ENCODE peak calls at places on chromosome 9, in seven cellular contexts. M is AG10803; L is CD4-positive, alpha-beta memory T cell; W is BE2C; B is GM23338; Z is fibroblast of mammary gland; G is heart right ventricle. C is an unnamed sample.

GRCh38 chr9:78930281-78930680 is 633.4 kb downstream of the PSAT1 start:
- DNase-seq in M (no peak), L (no peak), W (no peak), B (no peak), Z (no peak), G (no peak), C (no peak)

GRCh38 chr9:29514336-29514735 is 1941.1 kb upstream of the C9orf72 start:
- DNase-seq in M (no peak), L (no peak), W (no peak), B (peak; percentile 54), Z (peak; percentile 7), G (no peak), C (no peak)

GRCh38 chr9:125988479-125989050 is 241.4 kb downstream of the PBX3 start:
- DNase-seq in M (no peak), L (no peak), W (no peak), B (no peak), Z (no peak), G (no peak), C (no peak)

GRCh38 chr9:78892769-78893168 is 595.8 kb downstream of the PSAT1 start:
- DNase-seq in M (no peak), L (no peak), W (no peak), B (no peak), Z (no peak), G (no peak), C (no peak)

GRCh38 chr9:111983484-111983908 is 86.9 kb downstream of the UGCG start:
- DNase-seq in M (no peak), L (no peak), W (no peak), B (no peak), Z (no peak), G (no peak), C (no peak)

GRCh38 chr9:133761641-133762248 is 23.6 kb upstream of the SARDH start:
- DNase-seq in M (no peak), L (no peak), W (peak; percentile 2), B (no peak), Z (no peak), G (no peak), C (no peak)

GRCh38 chr9:132025766-132026165 is 53.9 kb downstream of the MED27 start:
- DNase-seq in M (no peak), L (no peak), W (no peak), B (no peak), Z (no peak), G (no peak), C (no peak)

GRCh38 chr9:71781391-71781790 is 13.1 kb upstream of the CEMIP2 start:
- DNase-seq in M (no peak), L (no peak), W (no peak), B (no peak), Z (no peak), G (no peak), C (no peak)

GRCh38 chr9:33797837-33798236 is 2.5 kb downstream of the PRSS3 start:
- DNase-seq in M (no peak), L (no peak), W (no peak), B (no peak), Z (no peak), G (no peak), C (no peak)

GRCh38 chr9:77013186-77013931 is 6.1 kb upstream of the FOXB2 start:
- DNase-seq in M (no peak), L (no peak), W (no peak), B (no peak), Z (no peak), G (no peak), C (no peak)

GRCh38 chr9:114282926-114283325 is 40.0 kb upstream of the ORM1 start:
- DNase-seq in M (peak; percentile 95), L (no peak), W (peak; percentile 62), B (no peak), Z (peak; percentile 93), G (no peak), C (peak; percentile 59)

GRCh38 chr9:32304495-32304894 is 79.9 kb upstream of the ACO1 start:
- DNase-seq in M (no peak), L (no peak), W (no peak), B (no peak), Z (no peak), G (no peak), C (no peak)

GRCh38 chr9:89312154-89312616 is 1.2 kb downstream of the CKS2 start:
- DNase-seq in M (no peak), L (no peak), W (no peak), B (peak; percentile 46), Z (no peak), G (no peak), C (no peak)

GRCh38 chr9:138010274-138010800 is 132.8 kb downstream of the CACNA1B start:
- DNase-seq in M (no peak), L (no peak), W (no peak), B (no peak), Z (no peak), G (no peak), C (no peak)

GRCh38 chr9:89097219-89097618 is 81.4 kb downstream of the SHC3 start:
- DNase-seq in M (no peak), L (no peak), W (no peak), B (no peak), Z (no peak), G (no peak), C (no peak)

GRCh38 chr9:121286973-121287721 is 19.2 kb downstream of the GSN start:
- DNase-seq in M (peak; percentile 90), L (no peak), W (peak; percentile 55), B (peak; percentile 96), Z (peak; percentile 96), G (peak; percentile 76), C (peak; percentile 86)

GRCh38 chr9:118059520-118060278 is 355.5 kb downstream of the TLR4 start:
- DNase-seq in M (peak; percentile 3), L (no peak), W (no peak), B (peak; percentile 77), Z (peak; percentile 15), G (no peak), C (peak; percentile 16)

GRCh38 chr9:33619666-33620404 is 95.8 kb downstream of the ANKRD18B start:
- DNase-seq in M (peak; percentile 83), L (no peak), W (no peak), B (peak; percentile 54), Z (peak; percentile 85), G (no peak), C (peak; percentile 19)

GRCh38 chr9:137478613-137479314 is 19.6 kb upstream of the NSMF start:
- DNase-seq in M (peak; percentile 34), L (no peak), W (peak; percentile 71), B (peak; percentile 66), Z (no peak), G (no peak), C (no peak)

GRCh38 chr9:13444272-13444608 is 164.7 kb upstream of the MPDZ start:
- DNase-seq in M (no peak), L (no peak), W (no peak), B (no peak), Z (no peak), G (no peak), C (no peak)

GRCh38 chr9:104748359-104749031 is 1.0 kb downstream of the NIPSNAP3A start:
- DNase-seq in M (peak; percentile 24), L (no peak), W (no peak), B (peak; percentile 3), Z (peak; percentile 37), G (no peak), C (no peak)

DNA sequence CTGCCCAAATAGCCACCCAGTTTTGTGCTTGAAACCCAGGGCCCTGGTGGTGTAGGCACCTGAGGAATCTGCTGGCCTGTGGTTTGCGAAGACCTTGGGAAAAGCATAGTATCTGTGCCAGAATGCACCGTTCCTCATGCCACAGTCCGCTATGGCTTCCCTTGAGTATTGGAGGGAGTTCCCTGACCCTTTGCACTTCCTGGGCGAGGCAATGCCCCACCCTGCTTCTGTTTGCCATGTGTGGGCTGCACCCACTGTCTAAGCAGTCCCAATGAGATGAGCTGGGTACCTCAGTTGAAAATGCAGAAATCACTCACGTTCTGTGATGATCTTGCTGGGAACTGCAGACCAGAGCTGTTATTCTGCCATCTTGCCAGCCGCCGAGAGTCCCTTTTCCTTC is 483.5 kb downstream of the AGTPBP1 start:
- DNase-seq in M (no peak), L (no peak), W (no peak), B (no peak), Z (no peak), G (no peak), C (no peak)
- H3K4me3 ChIP-seq in M (no peak overlapping the region), L (no peak overlapping the region), W (no peak overlapping the region), B (no peak overlapping the region), Z (no peak overlapping the region), G (no peak overlapping the region), C (no peak overlapping the region)

GRCh38 chr9:98721643-98722042 is 12.9 kb upstream of the GABBR2 start:
- DNase-seq in M (no peak), L (no peak), W (no peak), B (no peak), Z (no peak), G (no peak), C (no peak)

GRCh38 chr9:98724810-98725530 is 16.2 kb upstream of the GABBR2 start:
- DNase-seq in M (no peak), L (no peak), W (no peak), B (no peak), Z (no peak), G (no peak), C (no peak)

GRCh38 chr9:98720402-98720801 is 11.7 kb upstream of the GABBR2 start:
- DNase-seq in M (no peak), L (no peak), W (no peak), B (no peak), Z (no peak), G (no peak), C (no peak)

GRCh38 chr9:98714833-98715232 is 6.1 kb upstream of the GABBR2 start:
- DNase-seq in M (no peak), L (no peak), W (no peak), B (no peak), Z (no peak), G (no peak), C (no peak)

GRCh38 chr9:98719055-98719454 is 10.3 kb upstream of the GABBR2 start:
- DNase-seq in M (peak; percentile 46), L (no peak), W (no peak), B (no peak), Z (no peak), G (no peak), C (no peak)
- H3K4me3 ChIP-seq in M (no peak overlapping the region), L (no peak overlapping the region), W (no peak overlapping the region), B (no peak overlapping the region), Z (no peak overlapping the region), G (no peak overlapping the region), C (no peak overlapping the region)

GRCh38 chr9:107734231-107735014 is 244.9 kb upstream of the KLF4 start:
- DNase-seq in M (peak; percentile 96), L (no peak), W (no peak), B (no peak), Z (peak; percentile 98), G (peak; percentile 21), C (peak; percentile 63)

GRCh38 chr9:107731115-107731762 is 241.7 kb upstream of the KLF4 start:
- DNase-seq in M (no peak), L (no peak), W (no peak), B (no peak), Z (no peak), G (no peak), C (no peak)

GRCh38 chr9:107732781-107733529 is 243.4 kb upstream of the KLF4 start:
- DNase-seq in M (peak; percentile 92), L (no peak), W (no peak), B (no peak), Z (peak; percentile 86), G (no peak), C (no peak)

GRCh38 chr9:107735821-107736220 is 246.3 kb upstream of the KLF4 start:
- DNase-seq in M (no peak), L (no peak), W (no peak), B (no peak), Z (no peak), G (no peak), C (no peak)

GRCh38 chr9:107733530-107733907 is 243.9 kb upstream of the KLF4 start:
- DNase-seq in M (peak; percentile 65), L (no peak), W (no peak), B (no peak), Z (peak; percentile 89), G (peak; percentile 54), C (no peak)
- H3K4me3 ChIP-seq in M (peak overlapping the region; percentile 36), L (no peak overlapping the region), W (no peak overlapping the region), B (no peak overlapping the region), Z (no peak overlapping the region), G (peak overlapping the region; percentile 1), C (no peak overlapping the region)

GRCh38 chr9:124263158-124263557 is 5.4 kb downstream of the NEK6 start:
- DNase-seq in M (no peak), L (no peak), W (no peak), B (no peak), Z (peak; percentile 39), G (no peak), C (no peak)
- H3K4me3 ChIP-seq in M (no peak overlapping the region), L (no peak overlapping the region), W (no peak overlapping the region), B (no peak overlapping the region), Z (no peak overlapping the region), G (no peak overlapping the region), C (peak overlapping the region; percentile 28)

C was measured in astrocyte of the cerebellum.